ENCODE peak calls at places on chromosomes 5 and 9, in nine cellular contexts. One of them, this sample, is unnamed.

GRCh38 chr9:78938821-78939220 is 632.9 kb upstream of the TLE4 start:
- DNase-seq in K562: no peak
- DNase-seq in right atrium auricular region: no peak
- DNase-seq in ascending aorta: no peak
- DNase-seq in breast epithelium: no peak
- DNase-seq in heart left ventricle: no peak
- DNase-seq in choroid plexus epithelial cell: no peak
- DNase-seq in A673: no peak
- DNase-seq in AG04449: no peak
- DNase-seq in this sample: no peak

GRCh38 chr5:168683247-168683926 is 104.2 kb upstream of the PANK3 start:
- DNase-seq in K562: peak; percentile 37
- DNase-seq in choroid plexus epithelial cell: no peak
- DNase-seq in ascending aorta: no peak
- DNase-seq in A673: no peak
- DNase-seq in AG04449: no peak
- DNase-seq in breast epithelium: no peak
- DNase-seq in heart left ventricle: no peak
- DNase-seq in right atrium auricular region: no peak
- DNase-seq in this sample: no peak

GRCh38 chr5:67306997-67307580 is 110.5 kb upstream of the CD180 start:
- DNase-seq in AG04449: no peak
- DNase-seq in A673: no peak
- DNase-seq in choroid plexus epithelial cell: peak; percentile 54
- DNase-seq in right atrium auricular region: no peak
- DNase-seq in K562: no peak
- DNase-seq in breast epithelium: peak; percentile 44
- DNase-seq in ascending aorta: no peak
- DNase-seq in heart left ventricle: no peak
- DNase-seq in this sample: no peak

GRCh38 chr5:171577042-171577441 is 157.6 kb downstream of the FGF18 start:
- DNase-seq in AG04449: no peak
- DNase-seq in right atrium auricular region: no peak
- DNase-seq in heart left ventricle: no peak
- DNase-seq in choroid plexus epithelial cell: no peak
- DNase-seq in K562: no peak
- DNase-seq in A673: no peak
- DNase-seq in breast epithelium: no peak
- DNase-seq in ascending aorta: no peak
- DNase-seq in this sample: no peak

GRCh38 chr5:129094924-129095797 is 612 bp downstream of the ISOC1 start:
- DNase-seq in right atrium auricular region: peak; percentile 74
- DNase-seq in AG04449: no peak
- DNase-seq in K562: peak; percentile 42
- DNase-seq in A673: peak; percentile 33
- DNase-seq in heart left ventricle: peak; percentile 71
- DNase-seq in ascending aorta: peak; percentile 78
- DNase-seq in breast epithelium: peak; percentile 25
- DNase-seq in choroid plexus epithelial cell: peak; percentile 26
- DNase-seq in this sample: no peak

GRCh38 chr9:127204771-127205470 is 59.7 kb upstream of the GARNL3 start:
- DNase-seq in right atrium auricular region: no peak
- DNase-seq in A673: peak; percentile 68
- DNase-seq in heart left ventricle: no peak
- DNase-seq in AG04449: no peak
- DNase-seq in choroid plexus epithelial cell: peak; percentile 56
- DNase-seq in breast epithelium: no peak
- DNase-seq in K562: peak; percentile 56
- DNase-seq in ascending aorta: no peak
- DNase-seq in this sample: no peak

GRCh38 chr5:154476343-154477213 is 1.4 kb downstream of the HAND1 start:
- DNase-seq in AG04449: no peak
- DNase-seq in choroid plexus epithelial cell: no peak
- DNase-seq in A673: no peak
- DNase-seq in breast epithelium: no peak
- DNase-seq in right atrium auricular region: no peak
- DNase-seq in ascending aorta: no peak
- DNase-seq in K562: no peak
- DNase-seq in heart left ventricle: no peak
- DNase-seq in this sample: no peak

GRCh38 chr9:95793924-95794828 is 81.3 kb upstream of the ERCC6L2 start:
- DNase-seq in breast epithelium: no peak
- DNase-seq in AG04449: peak; percentile 95
- DNase-seq in heart left ventricle: no peak
- DNase-seq in K562: no peak
- DNase-seq in choroid plexus epithelial cell: peak; percentile 96
- DNase-seq in ascending aorta: no peak
- DNase-seq in A673: peak; percentile 71
- DNase-seq in right atrium auricular region: no peak
- DNase-seq in this sample: peak; percentile 60

GRCh38 chr9:102461441-102461840 is 533.7 kb upstream of the CYLC2 start:
- DNase-seq in choroid plexus epithelial cell: peak; percentile 2
- DNase-seq in AG04449: no peak
- DNase-seq in ascending aorta: no peak
- DNase-seq in right atrium auricular region: no peak
- DNase-seq in K562: no peak
- DNase-seq in heart left ventricle: no peak
- DNase-seq in A673: no peak
- DNase-seq in breast epithelium: no peak
- DNase-seq in this sample: no peak

GRCh38 chr9:120921751-120922181 is 4.8 kb downstream of the TRAF1 start:
- DNase-seq in breast epithelium: no peak
- DNase-seq in right atrium auricular region: no peak
- DNase-seq in A673: no peak
- DNase-seq in K562: no peak
- DNase-seq in heart left ventricle: no peak
- DNase-seq in choroid plexus epithelial cell: no peak
- DNase-seq in AG04449: no peak
- DNase-seq in ascending aorta: no peak
- DNase-seq in this sample: no peak

GRCh38 chr9:35658894-35659220 is 765 bp downstream of the CCDC107 start:
- DNase-seq in K562: no peak
- DNase-seq in ascending aorta: peak; percentile 85
- DNase-seq in heart left ventricle: no peak
- DNase-seq in choroid plexus epithelial cell: peak; percentile 57
- DNase-seq in AG04449: no peak
- DNase-seq in A673: peak; percentile 52
- DNase-seq in right atrium auricular region: no peak
- DNase-seq in breast epithelium: no peak
- DNase-seq in this sample: no peak

DNA sequence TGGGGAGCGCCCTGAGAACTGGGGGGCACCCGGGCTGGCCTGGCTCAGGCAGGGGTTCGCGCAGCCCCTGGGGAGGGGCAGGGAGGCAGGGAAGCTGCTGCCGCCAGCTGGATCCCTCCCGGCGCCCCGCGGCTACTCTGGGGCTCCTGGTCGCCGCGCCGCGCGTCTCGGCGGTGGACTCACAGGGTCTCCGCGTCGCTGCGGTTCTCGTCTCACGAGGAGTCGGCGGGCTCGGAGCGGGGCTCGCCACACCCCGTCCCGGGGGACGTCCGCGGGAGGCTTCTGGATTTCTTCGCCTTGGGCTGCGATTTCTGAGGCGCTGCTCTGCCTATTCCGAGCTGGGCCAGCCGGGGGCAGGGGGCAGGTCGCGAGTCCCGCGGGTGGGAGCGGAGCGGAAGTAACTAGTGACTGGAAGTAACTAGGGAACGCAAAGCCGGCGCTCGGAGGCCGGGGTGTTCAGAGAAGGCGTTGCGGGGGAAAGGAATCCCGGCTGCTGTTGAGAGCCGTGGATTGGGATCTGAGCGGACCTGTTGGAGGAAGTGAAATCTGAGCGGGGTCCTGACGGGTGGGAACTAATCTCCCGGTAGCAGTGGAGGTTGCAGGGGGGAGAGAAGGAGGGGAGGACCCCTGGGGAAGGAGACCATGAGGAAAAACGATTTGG is 509 bp downstream of the CYSTM1 start:
- DNase-seq in AG04449: no peak
- DNase-seq in ascending aorta: peak; percentile 90
- DNase-seq in heart left ventricle: peak; percentile 82
- DNase-seq in A673: peak; percentile 83
- DNase-seq in K562: peak; percentile 74
- DNase-seq in choroid plexus epithelial cell: peak; percentile 53
- DNase-seq in breast epithelium: peak; percentile 70
- DNase-seq in right atrium auricular region: peak; percentile 88
- DNase-seq in this sample: no peak
- TF ChIP-seq CTCF in AG04449: no peak
- TF ChIP-seq CTCF in ascending aorta: peak; percentile 34
- TF ChIP-seq CTCF in heart left ventricle: no peak
- TF ChIP-seq CTCF in A673: peak; percentile 17
- TF ChIP-seq CTCF in K562: peak; percentile 26
- TF ChIP-seq CTCF in choroid plexus epithelial cell: peak; percentile 24
- TF ChIP-seq CTCF in breast epithelium: no peak
- TF ChIP-seq CTCF in right atrium auricular region: no peak
- TF ChIP-seq CTCF in this sample: peak; percentile 25

GRCh38 chr5:10701567-10702039 is 59.4 kb downstream of the DAP start:
- DNase-seq in choroid plexus epithelial cell: peak; percentile 75
- DNase-seq in heart left ventricle: peak; percentile 40
- DNase-seq in AG04449: no peak
- DNase-seq in right atrium auricular region: no peak
- DNase-seq in ascending aorta: no peak
- DNase-seq in A673: peak; percentile 55
- DNase-seq in breast epithelium: no peak
- DNase-seq in K562: peak; percentile 79
- DNase-seq in this sample: no peak
- H3K4me3 ChIP-seq in choroid plexus epithelial cell: no peak overlapping the region
- H3K4me3 ChIP-seq in heart left ventricle: no peak overlapping the region
- H3K4me3 ChIP-seq in AG04449: no peak overlapping the region
- H3K4me3 ChIP-seq in right atrium auricular region: no peak overlapping the region
- H3K4me3 ChIP-seq in ascending aorta: no peak overlapping the region
- H3K4me3 ChIP-seq in A673: no peak overlapping the region
- H3K4me3 ChIP-seq in breast epithelium: no peak overlapping the region
- H3K4me3 ChIP-seq in K562: no peak overlapping the region
- H3K4me3 ChIP-seq in this sample: no peak overlapping the region

GRCh38 chr5:145680744-145681143 is 154.4 kb downstream of the PRELID2 start:
- DNase-seq in breast epithelium: no peak
- DNase-seq in A673: no peak
- DNase-seq in AG04449: no peak
- DNase-seq in heart left ventricle: peak; percentile 15
- DNase-seq in K562: no peak
- DNase-seq in right atrium auricular region: peak; percentile 60
- DNase-seq in choroid plexus epithelial cell: peak; percentile 3
- DNase-seq in ascending aorta: no peak
- DNase-seq in this sample: no peak

GRCh38 chr5:145681216-145681615 is 153.9 kb downstream of the PRELID2 start:
- DNase-seq in breast epithelium: no peak
- DNase-seq in A673: no peak
- DNase-seq in AG04449: no peak
- DNase-seq in ascending aorta: no peak
- DNase-seq in K562: no peak
- DNase-seq in heart left ventricle: no peak
- DNase-seq in right atrium auricular region: no peak
- DNase-seq in choroid plexus epithelial cell: peak; percentile 10
- DNase-seq in this sample: no peak

GRCh38 chr5:145678255-145678654 is 156.9 kb downstream of the PRELID2 start:
- DNase-seq in heart left ventricle: no peak
- DNase-seq in ascending aorta: no peak
- DNase-seq in breast epithelium: no peak
- DNase-seq in K562: no peak
- DNase-seq in choroid plexus epithelial cell: no peak
- DNase-seq in right atrium auricular region: no peak
- DNase-seq in A673: no peak
- DNase-seq in AG04449: no peak
- DNase-seq in this sample: no peak

GRCh38 chr5:145681686-145682085 is 153.5 kb downstream of the PRELID2 start:
- DNase-seq in right atrium auricular region: peak; percentile 71
- DNase-seq in A673: peak; percentile 89
- DNase-seq in K562: peak; percentile 75
- DNase-seq in breast epithelium: peak; percentile 22
- DNase-seq in heart left ventricle: peak; percentile 28
- DNase-seq in choroid plexus epithelial cell: peak; percentile 89
- DNase-seq in ascending aorta: peak; percentile 69
- DNase-seq in AG04449: no peak
- DNase-seq in this sample: peak; percentile 27

DNA sequence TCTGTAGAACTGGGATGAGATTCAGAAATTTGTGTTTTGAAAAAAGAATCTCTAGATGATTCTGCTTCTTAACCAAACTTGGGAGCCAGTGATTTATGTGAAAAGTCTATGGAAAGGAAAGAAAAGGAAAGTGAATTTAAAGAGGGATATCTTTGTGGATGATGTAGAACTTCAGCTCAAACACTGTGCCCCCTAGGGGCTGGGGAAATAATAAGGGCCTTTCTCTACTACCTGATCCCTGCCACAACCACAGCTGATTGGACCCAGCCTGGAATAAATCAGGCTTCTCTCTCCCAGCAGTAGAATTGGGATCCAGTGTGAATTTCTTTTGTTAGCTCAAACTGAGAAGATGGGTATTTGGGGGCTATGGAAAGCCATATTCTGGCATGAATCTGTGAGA is 155.0 kb downstream of the PRELID2 start:
- DNase-seq in K562: peak; percentile 36
- DNase-seq in heart left ventricle: no peak
- DNase-seq in choroid plexus epithelial cell: peak; percentile 5
- DNase-seq in AG04449: no peak
- DNase-seq in breast epithelium: no peak
- DNase-seq in right atrium auricular region: no peak
- DNase-seq in A673: peak; percentile 27
- DNase-seq in ascending aorta: no peak
- DNase-seq in this sample: no peak
- TF ChIP-seq CTCF in K562: peak; percentile 40
- TF ChIP-seq CTCF in heart left ventricle: no peak
- TF ChIP-seq CTCF in choroid plexus epithelial cell: peak; percentile 41
- TF ChIP-seq CTCF in AG04449: no peak
- TF ChIP-seq CTCF in breast epithelium: no peak
- TF ChIP-seq CTCF in right atrium auricular region: no peak
- TF ChIP-seq CTCF in A673: peak; percentile 52
- TF ChIP-seq CTCF in ascending aorta: no peak
- TF ChIP-seq CTCF in this sample: peak; percentile 51

GRCh38 chr9:77013186-77013931 is 6.1 kb upstream of the FOXB2 start:
- DNase-seq in breast epithelium: no peak
- DNase-seq in heart left ventricle: no peak
- DNase-seq in A673: no peak
- DNase-seq in AG04449: no peak
- DNase-seq in right atrium auricular region: peak; percentile 46
- DNase-seq in choroid plexus epithelial cell: no peak
- DNase-seq in ascending aorta: no peak
- DNase-seq in K562: no peak
- DNase-seq in this sample: no peak

GRCh38 chr9:77016111-77016525 is 3.3 kb upstream of the FOXB2 start:
- DNase-seq in AG04449: no peak
- DNase-seq in heart left ventricle: no peak
- DNase-seq in breast epithelium: no peak
- DNase-seq in K562: no peak
- DNase-seq in ascending aorta: no peak
- DNase-seq in right atrium auricular region: peak; percentile 47
- DNase-seq in A673: no peak
- DNase-seq in choroid plexus epithelial cell: no peak
- DNase-seq in this sample: no peak

GRCh38 chr9:77015291-77016048 is 4.0 kb upstream of the FOXB2 start:
- DNase-seq in breast epithelium: no peak
- DNase-seq in ascending aorta: no peak
- DNase-seq in A673: no peak
- DNase-seq in choroid plexus epithelial cell: no peak
- DNase-seq in K562: no peak
- DNase-seq in AG04449: no peak
- DNase-seq in right atrium auricular region: peak; percentile 18
- DNase-seq in heart left ventricle: no peak
- DNase-seq in this sample: no peak

GRCh38 chr9:77013932-77014596 is 5.4 kb upstream of the FOXB2 start:
- DNase-seq in right atrium auricular region: peak; percentile 5
- DNase-seq in AG04449: no peak
- DNase-seq in breast epithelium: no peak
- DNase-seq in ascending aorta: no peak
- DNase-seq in K562: no peak
- DNase-seq in heart left ventricle: no peak
- DNase-seq in A673: no peak
- DNase-seq in choroid plexus epithelial cell: no peak
- DNase-seq in this sample: no peak

GRCh38 chr9:77014597-77015263 is 4.7 kb upstream of the FOXB2 start:
- DNase-seq in A673: no peak
- DNase-seq in breast epithelium: no peak
- DNase-seq in ascending aorta: no peak
- DNase-seq in heart left ventricle: no peak
- DNase-seq in right atrium auricular region: peak; percentile 46
- DNase-seq in choroid plexus epithelial cell: no peak
- DNase-seq in K562: no peak
- DNase-seq in AG04449: no peak
- DNase-seq in this sample: no peak
- H3K4me3 ChIP-seq in A673: no peak overlapping the region
- H3K4me3 ChIP-seq in breast epithelium: no peak overlapping the region
- H3K4me3 ChIP-seq in ascending aorta: no peak overlapping the region
- H3K4me3 ChIP-seq in heart left ventricle: no peak overlapping the region
- H3K4me3 ChIP-seq in right atrium auricular region: no peak overlapping the region
- H3K4me3 ChIP-seq in choroid plexus epithelial cell: no peak overlapping the region
- H3K4me3 ChIP-seq in K562: no peak overlapping the region
- H3K4me3 ChIP-seq in AG04449: no peak overlapping the region
- H3K4me3 ChIP-seq in this sample: no peak overlapping the region

This sample was measured in epithelial cell of proximal tubule.